ENCODE peak calls at places on chromosomes 11 and 22, in ten cellular contexts. W, S, Z, Q, Y, T, M, X, A and U are unnamed samples.

GRCh38 chr11:131043251-131043650 is 127.0 kb upstream of the SNX19 start:
- DNase-seq in X (no peak), Q (no peak), S (no peak), Z (no peak), A (no peak), T (no peak), M (no peak), Y (no peak), W (no peak), U (no peak)

GRCh38 chr11:16186680-16187079 is 169.7 kb downstream of the SOX6 start:
- DNase-seq in S (peak), X (no peak), Z (no peak), Q (no peak), Y (no peak), M (peak), A (no peak), W (no peak), T (no peak), U (peak)

GRCh38 chr11:119486016-119486415 is 63.0 kb upstream of the THY1 start:
- DNase-seq in Y (no peak), T (no peak), S (no peak), M (no peak), Z (no peak), A (no peak), X (no peak), Q (no peak), W (no peak), U (no peak)

GRCh38 chr11:78039919-78040671 is 17.0 kb upstream of the KCTD14 start:
- DNase-seq in S (peak), Z (peak), T (peak), X (peak), Y (peak), A (peak), W (no peak), Q (peak), M (peak), U (peak)

GRCh38 chr11:83819936-83820549 is 533.9 kb upstream of the CCDC90B start:
- DNase-seq in W (no peak), X (peak), T (no peak), Y (no peak), A (peak), Q (peak), S (peak), Z (no peak), M (no peak), U (no peak)

GRCh38 chr11:79259800-79260199 is 181.0 kb downstream of the TENM4 start:
- DNase-seq in X (no peak), Y (no peak), W (no peak), M (no peak), Q (peak), A (no peak), T (no peak), Z (no peak), S (no peak), U (no peak)

GRCh38 chr22:39675907-39676306 is 105.4 kb downstream of the CACNA1I start:
- DNase-seq in Z (no peak), T (no peak), Y (no peak), W (no peak), M (no peak), A (no peak), X (no peak), Q (no peak), S (no peak), U (no peak)

GRCh38 chr11:94526645-94527438 is 14.6 kb downstream of the C11orf97 start:
- DNase-seq in M (no peak), S (no peak), X (peak), W (no peak), A (peak), T (no peak), Y (no peak), Z (no peak), Q (no peak), U (no peak)

GRCh38 chr11:116715383-116715782 is 57.4 kb downstream of the BUD13 start:
- DNase-seq in A (no peak), M (no peak), W (no peak), Q (no peak), S (no peak), T (no peak), X (no peak), Y (no peak), Z (no peak), U (no peak)

GRCh38 chr11:95301497-95301896 is 70.5 kb upstream of the SESN3 start:
- DNase-seq in A (no peak), T (peak), X (no peak), Q (no peak), Y (no peak), W (no peak), Z (no peak), M (no peak), S (peak), U (no peak)

GRCh38 chr22:29306175-29306829 is at the start of gene GAS2L1:
- DNase-seq in T (peak), Z (peak), Y (peak), M (peak), A (peak), Q (peak), X (peak), S (peak), W (peak), U (peak)

GRCh38 chr11:96925862-96926261 is 536.0 kb downstream of the JRKL start:
- DNase-seq in S (no peak), M (no peak), Z (no peak), Y (no peak), X (no peak), A (no peak), Q (no peak), T (no peak), W (no peak), U (no peak)

GRCh38 chr22:30272781-30273180 is 6.1 kb upstream of the OSM start:
- DNase-seq in S (no peak), Z (no peak), Q (no peak), W (no peak), Y (no peak), M (no peak), T (no peak), X (no peak), A (no peak), U (no peak)

GRCh38 chr11:46896719-46897406 is 21.5 kb downstream of the LRP4 start:
- DNase-seq in T (no peak), X (peak), Q (peak), Y (no peak), W (no peak), S (no peak), Z (no peak), M (no peak), A (peak), U (no peak)

GRCh38 chr11:565921-566509 is 5.2 kb downstream of the RASSF7 start:
- DNase-seq in W (no peak), Z (peak), S (no peak), T (no peak), A (no peak), Y (no peak), Q (no peak), M (no peak), X (no peak), U (no peak)

GRCh38 chr11:17558916-17559315 is 11.9 kb downstream of the OTOG start:
- DNase-seq in W (no peak), Q (no peak), Y (no peak), T (no peak), M (no peak), S (no peak), Z (no peak), X (no peak), A (no peak), U (no peak)

GRCh38 chr11:130144721-130145327 is 14.8 kb upstream of the ST14 start:
- DNase-seq in M (no peak), Y (no peak), X (peak), T (no peak), Q (no peak), Z (no peak), A (no peak), S (peak), W (no peak), U (no peak)

GRCh38 chr22:20729194-20729593 is 44.7 kb upstream of the SERPIND1 start:
- DNase-seq in Q (no peak), A (no peak), T (no peak), Z (no peak), M (no peak), S (no peak), X (no peak), W (no peak), Y (no peak), U (no peak)

GRCh38 chr11:334264-335033 is 13.8 kb upstream of the IFITM3 start:
- DNase-seq in Q (no peak), T (no peak), X (no peak), W (peak), Y (no peak), Z (peak), A (peak), M (no peak), S (no peak), U (peak)

GRCh38 chr11:121478226-121478894 is 25.6 kb upstream of the SORL1-AS1 start:
- DNase-seq in Y (no peak), Z (no peak), Q (no peak), A (no peak), T (peak), M (no peak), X (no peak), W (no peak), S (peak), U (no peak)

GRCh38 chr11:5818245-5818865 is 9.6 kb downstream of the OR52N2 start:
- DNase-seq in T (no peak), W (no peak), A (no peak), S (no peak), Y (no peak), Q (no peak), X (no peak), Z (no peak), M (no peak), U (no peak)

GRCh38 chr11:72041364-72042058 is 38.8 kb downstream of the NUMA1 start:
- DNase-seq in A (no peak), X (peak), W (peak), S (peak), T (peak), Y (peak), Q (peak), Z (peak), M (peak), U (peak)
- TF ChIP-seq POLR2A in A (no peak), X (peak), W (peak), S (peak), T (no peak), Y (no peak), Q (peak), Z (no peak), M (peak), U (peak)

GRCh38 chr11:60377737-60378136 is 595 bp upstream of the MS4A7 start:
- DNase-seq in W (no peak), T (no peak), X (no peak), M (no peak), A (peak), Y (peak), S (peak), Z (peak), Q (no peak), U (peak)

GRCh38 chr11:60372767-60373166 is 5.6 kb upstream of the MS4A7 start:
- DNase-seq in W (no peak), T (no peak), A (no peak), Y (no peak), Q (no peak), S (no peak), X (no peak), Z (no peak), M (no peak), U (no peak)

GRCh38 chr11:60376601-60377000 is 1.7 kb upstream of the MS4A7 start:
- DNase-seq in M (no peak), T (no peak), W (no peak), S (no peak), Y (no peak), Z (no peak), X (no peak), Q (no peak), A (no peak), U (no peak)

GRCh38 chr11:60378359-60378758 is at the start of gene MS4A7:
- DNase-seq in W (no peak), A (peak), S (peak), T (no peak), X (no peak), Z (peak), Y (peak), M (no peak), Q (no peak), U (peak)
- TF ChIP-seq POLR2A in W (no peak), A (peak), S (peak), T (no peak), X (no peak), Z (no peak), Y (no peak), M (peak), Q (no peak), U (peak)

GRCh38 chr11:61195016-61195695 is 8.2 kb upstream of the PGA3 start:
- DNase-seq in W (no peak), T (peak), Y (no peak), Z (no peak), M (no peak), S (no peak), Q (no peak), A (no peak), X (no peak), U (no peak)

GRCh38 chr11:61198391-61198790 is 4.9 kb upstream of the PGA3 start:
- DNase-seq in S (no peak), Y (no peak), W (no peak), Q (no peak), Z (no peak), X (no peak), M (no peak), A (no peak), T (peak), U (no peak)

GRCh38 chr11:61195710-61196109 is 7.6 kb upstream of the PGA3 start:
- DNase-seq in X (no peak), Y (no peak), Q (no peak), T (peak), W (no peak), M (no peak), A (no peak), S (no peak), Z (no peak), U (no peak)

GRCh38 chr11:61189933-61190332 is 13.4 kb upstream of the PGA3 start:
- DNase-seq in T (no peak), Y (no peak), W (no peak), S (no peak), X (no peak), A (no peak), M (no peak), Q (no peak), Z (no peak), U (no peak)

DNA sequence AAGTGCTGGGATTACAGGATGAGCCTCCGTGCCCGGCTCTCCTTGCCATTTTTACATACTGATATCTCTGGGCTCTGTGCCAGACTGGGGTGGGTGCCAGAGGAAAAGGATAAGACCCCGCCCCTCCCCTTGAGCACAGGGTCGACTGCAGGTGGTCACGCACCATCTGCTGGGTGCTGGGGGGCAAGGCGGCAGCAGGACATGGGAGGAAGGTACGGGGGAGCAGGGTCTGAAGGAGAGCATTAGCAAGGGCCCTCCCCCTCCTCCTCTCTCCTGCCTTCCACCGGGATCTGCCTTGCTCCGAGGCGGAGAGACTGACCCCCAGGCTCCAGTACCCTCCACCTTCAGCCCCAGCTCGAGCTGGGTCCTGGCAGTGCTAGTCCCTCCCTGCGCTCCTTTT is 9.7 kb upstream of the PGA3 start:
- DNase-seq in S (no peak), Q (no peak), Y (no peak), A (no peak), W (no peak), M (no peak), X (no peak), Z (no peak), T (peak), U (no peak)
- TF ChIP-seq POLR2A in S (no peak), Q (no peak), Y (no peak), A (no peak), W (no peak), M (no peak), X (no peak), Z (no peak), T (no peak), U (no peak)

GRCh38 chr22:35400335-35400680 is 368 bp downstream of the MCM5 start:
- DNase-seq in Z (peak), A (no peak), T (no peak), Y (no peak), W (no peak), Q (no peak), M (no peak), S (no peak), X (no peak), U (no peak)
- TF ChIP-seq POLR2A in Z (no peak), A (no peak), T (no peak), Y (no peak), W (no peak), Q (no peak), M (no peak), S (no peak), X (no peak), U (no peak)

GRCh38 chr22:26585104-26585790 is 4.7 kb downstream of the TPST2 start:
- DNase-seq in Z (peak), Y (no peak), Q (peak), X (peak), S (peak), T (peak), A (no peak), W (no peak), M (peak), U (peak)
- TF ChIP-seq POLR2A in Z (no peak), Y (no peak), Q (no peak), X (no peak), S (no peak), T (no peak), A (no peak), W (no peak), M (no peak), U (no peak)

GRCh38 chr11:65429724-65430405 is 7.3 kb downstream of the NEAT1 start:
- DNase-seq in W (no peak), Y (no peak), Z (peak), A (peak), T (peak), S (peak), M (peak), Q (peak), X (peak), U (peak)

GRCh38 chr11:65430406-65431217 is 8.0 kb downstream of the NEAT1 start:
- DNase-seq in M (peak), A (peak), X (peak), Y (no peak), Q (peak), W (no peak), Z (no peak), T (peak), S (no peak), U (no peak)

GRCh38 chr11:65427691-65428577 is 5.3 kb downstream of the NEAT1 start:
- DNase-seq in T (peak), Q (peak), S (peak), Z (peak), M (peak), W (no peak), Y (no peak), A (peak), X (peak), U (peak)

GRCh38 chr11:65428578-65429068 is 6.0 kb downstream of the NEAT1 start:
- DNase-seq in S (no peak), M (peak), T (peak), Y (no peak), X (no peak), Q (no peak), A (no peak), W (no peak), Z (peak), U (no peak)

DNA sequence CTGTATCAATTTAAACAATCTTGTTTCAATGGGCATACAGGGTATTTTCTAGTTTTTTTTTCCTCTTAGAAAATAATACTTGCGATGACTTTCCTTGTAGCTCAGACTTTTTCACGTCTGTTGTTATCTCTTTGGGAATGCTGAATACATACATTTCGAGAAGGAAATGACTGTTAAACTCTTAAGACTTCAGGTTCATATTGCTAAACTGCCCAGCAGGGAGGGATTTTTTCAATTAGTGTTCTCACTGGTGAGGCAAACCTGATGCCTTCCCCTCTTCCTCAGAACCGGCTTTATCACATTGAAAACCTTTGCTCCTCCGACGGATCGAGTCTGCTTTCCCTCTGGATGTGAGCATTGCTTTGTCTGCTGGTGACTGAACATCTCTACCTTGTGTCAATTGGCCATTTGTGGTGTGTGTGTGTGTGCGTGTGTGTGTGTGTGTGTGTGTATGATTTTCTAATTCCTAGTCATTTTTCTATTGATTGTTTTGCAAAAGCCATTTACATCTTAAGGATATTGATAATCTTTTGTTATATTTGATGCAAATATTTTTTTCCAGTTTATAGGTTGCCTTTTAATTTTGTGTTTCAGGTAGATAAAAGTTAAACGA is 6.6 kb downstream of the NEAT1 start:
- DNase-seq in Z (no peak), M (peak), W (no peak), Y (no peak), T (peak), A (peak), S (peak), Q (peak), X (peak), U (no peak)
- TF ChIP-seq POLR2A in Z (peak), M (peak), W (no peak), Y (no peak), T (peak), A (peak), S (no peak), Q (peak), X (peak), U (no peak)

GRCh38 chr11:73779084-73779902 is 8.4 kb upstream of the MRPL48 start:
- DNase-seq in X (peak), Z (peak), M (peak), S (peak), A (peak), W (peak), T (peak), Q (peak), Y (peak), U (peak)
- TF ChIP-seq POLR2A in X (peak), Z (no peak), M (peak), S (peak), A (peak), W (peak), T (no peak), Q (peak), Y (no peak), U (peak)

GRCh38 chr22:50626856-50627451 is 998 bp downstream of the ARSA start:
- DNase-seq in M (no peak), Z (peak), T (peak), Q (no peak), W (no peak), A (no peak), S (no peak), Y (no peak), X (no peak), U (no peak)

GRCh38 chr22:50626314-50626855 is 1.6 kb downstream of the ARSA start:
- DNase-seq in A (no peak), X (no peak), W (no peak), S (no peak), M (no peak), Z (peak), T (peak), Q (no peak), Y (no peak), U (no peak)

GRCh38 chr22:50628543-50629134 is 687 bp upstream of the ARSA start:
- DNase-seq in X (no peak), Q (no peak), W (no peak), A (no peak), S (no peak), Z (peak), T (peak), M (no peak), Y (no peak), U (no peak)

GRCh38 chr22:50627452-50627913 is 469 bp downstream of the ARSA start:
- DNase-seq in Y (no peak), S (no peak), Z (peak), X (no peak), M (no peak), A (peak), Q (peak), W (peak), T (peak), U (no peak)

DNA sequence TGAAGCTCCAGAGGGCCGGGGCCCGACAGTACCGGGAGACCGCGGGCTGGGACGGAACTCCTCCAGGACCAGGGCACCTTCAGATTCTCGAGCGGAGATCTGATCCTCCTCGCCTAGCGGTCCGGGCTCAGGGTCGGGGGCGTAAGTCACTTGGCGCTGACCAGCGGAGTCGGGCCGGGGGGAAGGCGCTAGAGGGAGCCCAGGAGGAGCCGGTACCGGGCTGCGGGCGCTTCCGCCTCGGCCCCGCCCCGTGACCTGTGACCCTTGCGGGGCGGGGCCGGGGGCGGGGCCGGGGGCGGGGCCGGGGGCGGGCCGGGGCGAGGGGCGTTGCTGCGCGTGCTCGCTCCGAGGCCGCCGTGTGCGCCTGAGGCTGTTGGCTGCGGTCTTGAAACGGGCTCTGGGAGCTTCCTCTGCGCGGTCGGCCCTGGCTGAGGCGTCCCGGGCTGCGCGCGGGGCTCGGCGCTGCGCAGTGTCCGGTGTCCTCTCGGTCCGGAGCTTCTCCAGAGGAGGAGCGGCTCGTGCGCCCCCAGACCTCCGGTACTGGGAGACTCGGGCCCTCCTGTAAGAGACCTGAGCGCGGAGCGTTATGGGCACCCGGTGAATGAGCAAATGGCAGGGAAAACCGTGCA is at the start of gene ARSA:
- DNase-seq in X (peak), Q (peak), S (peak), Y (peak), Z (peak), W (peak), T (peak), M (peak), A (peak), U (peak)
- TF ChIP-seq POLR2A in X (no peak), Q (peak), S (peak), Y (no peak), Z (no peak), W (no peak), T (no peak), M (peak), A (peak), U (peak)

GRCh38 chr11:68470304-68470811 is 9.8 kb downstream of the PPP6R3 start:
- DNase-seq in X (no peak), Z (no peak), S (no peak), M (no peak), W (no peak), T (no peak), A (no peak), Y (no peak), Q (no peak), U (no peak)
- TF ChIP-seq POLR2A in X (no peak), Z (no peak), S (no peak), M (no peak), W (no peak), T (no peak), A (no peak), Y (no peak), Q (no peak), U (no peak)

GRCh38 chr11:66568124-66568916 is at the start of gene CTSF:
- DNase-seq in S (peak), A (peak), Y (peak), T (peak), M (peak), Q (peak), Z (peak), X (peak), W (no peak), U (peak)
- TF ChIP-seq POLR2A in S (peak), A (no peak), Y (no peak), T (no peak), M (no peak), Q (peak), Z (no peak), X (no peak), W (no peak), U (peak)